ENCODE peak calls at places on chromosomes 13 and 19, in nine cellular contexts. I is thyroid gland, N is heart left ventricle, Y is AG04450, J is choroid plexus epithelial cell, L is A673, P is dorsolateral prefrontal cortex, O is lower leg skin, E is ascending aorta. Q is an unnamed sample.

GRCh38 chr19:38617764-38618589 is at the start of gene MAP4K1:
- DNase-seq in I (peak; percentile 39), N (peak; percentile 57), Y (no peak), J (no peak), L (no peak), P (no peak), O (peak; percentile 90), E (peak; percentile 67), Q (no peak)

GRCh38 chr13:94825507-94825906 is 113.2 kb upstream of the SOX21 start:
- DNase-seq in I (peak; percentile 13), N (peak; percentile 57), Y (no peak), J (peak; percentile 75), L (peak; percentile 79), P (no peak), O (no peak), E (no peak), Q (peak; percentile 37)

GRCh38 chr13:26656919-26657318 is 99.4 kb downstream of the WASF3 start:
- DNase-seq in I (peak; percentile 58), N (no peak), Y (peak; percentile 68), J (peak; percentile 70), L (peak; percentile 22), P (no peak), O (no peak), E (no peak), Q (no peak)

GRCh38 chr13:47019977-47020376 is 123.1 kb upstream of the HTR2A start:
- DNase-seq in I (no peak), N (no peak), Y (no peak), J (no peak), L (no peak), P (no peak), O (no peak), E (no peak), Q (no peak)

GRCh38 chr19:51458051-51458645 is at the start of gene SIGLEC8:
- DNase-seq in I (no peak), N (no peak), Y (no peak), J (no peak), L (no peak), P (no peak), O (peak; percentile 81), E (peak; percentile 44), Q (no peak)

GRCh38 chr19:48085904-48086864 is 24.4 kb downstream of the PLA2G4C start:
- DNase-seq in I (no peak), N (no peak), Y (no peak), J (no peak), L (no peak), P (no peak), O (no peak), E (no peak), Q (no peak)

GRCh38 chr19:1057185-1057857 is 9.6 kb upstream of the ARHGAP45 start:
- DNase-seq in I (no peak), N (no peak), Y (no peak), J (peak; percentile 70), L (no peak), P (no peak), O (no peak), E (no peak), Q (no peak)

GRCh38 chr19:19627716-19628498 is at the start of gene LPAR2:
- DNase-seq in I (peak; percentile 75), N (no peak), Y (no peak), J (no peak), L (peak; percentile 55), P (no peak), O (no peak), E (no peak), Q (no peak)

GRCh38 chr13:40961224-40961623 is 57.9 kb downstream of the ELF1 start:
- DNase-seq in I (no peak), N (no peak), Y (no peak), J (no peak), L (no peak), P (no peak), O (no peak), E (no peak), Q (no peak)

GRCh38 chr13:37627428-37627827 is 28.9 kb upstream of the POSTN start:
- DNase-seq in I (no peak), N (no peak), Y (no peak), J (no peak), L (no peak), P (no peak), O (no peak), E (no peak), Q (no peak)

GRCh38 chr13:98290261-98290660 is 113.2 kb upstream of the RNF113B start:
- DNase-seq in I (no peak), N (no peak), Y (no peak), J (no peak), L (no peak), P (no peak), O (no peak), E (no peak), Q (no peak)

GRCh38 chr13:37386276-37386675 is 212.3 kb downstream of the POSTN start:
- DNase-seq in I (no peak), N (no peak), Y (no peak), J (no peak), L (no peak), P (no peak), O (no peak), E (no peak), Q (no peak)

GRCh38 chr13:28754698-28755545 is 36.2 kb upstream of the SLC46A3 start:
- DNase-seq in I (no peak), N (peak; percentile 52), Y (no peak), J (peak; percentile 84), L (peak; percentile 41), P (no peak), O (no peak), E (no peak), Q (no peak)
- TF ChIP-seq CTCF in I (no peak), N (peak; percentile 46), Y (no peak), J (peak; percentile 56), L (no peak), P (no peak), O (no peak), E (no peak), Q (no peak)

GRCh38 chr19:46489445-46490272 is 6.0 kb downstream of the PNMA8B start:
- DNase-seq in I (no peak), N (peak; percentile 57), Y (no peak), J (peak; percentile 76), L (no peak), P (peak; percentile 54), O (peak; percentile 91), E (peak; percentile 83), Q (peak; percentile 33)
- TF ChIP-seq CTCF in I (no peak), N (peak; percentile 35), Y (peak; percentile 37), J (peak; percentile 46), L (peak; percentile 33), P (peak; percentile 49), O (no peak), E (peak; percentile 37), Q (peak; percentile 57)

DNA sequence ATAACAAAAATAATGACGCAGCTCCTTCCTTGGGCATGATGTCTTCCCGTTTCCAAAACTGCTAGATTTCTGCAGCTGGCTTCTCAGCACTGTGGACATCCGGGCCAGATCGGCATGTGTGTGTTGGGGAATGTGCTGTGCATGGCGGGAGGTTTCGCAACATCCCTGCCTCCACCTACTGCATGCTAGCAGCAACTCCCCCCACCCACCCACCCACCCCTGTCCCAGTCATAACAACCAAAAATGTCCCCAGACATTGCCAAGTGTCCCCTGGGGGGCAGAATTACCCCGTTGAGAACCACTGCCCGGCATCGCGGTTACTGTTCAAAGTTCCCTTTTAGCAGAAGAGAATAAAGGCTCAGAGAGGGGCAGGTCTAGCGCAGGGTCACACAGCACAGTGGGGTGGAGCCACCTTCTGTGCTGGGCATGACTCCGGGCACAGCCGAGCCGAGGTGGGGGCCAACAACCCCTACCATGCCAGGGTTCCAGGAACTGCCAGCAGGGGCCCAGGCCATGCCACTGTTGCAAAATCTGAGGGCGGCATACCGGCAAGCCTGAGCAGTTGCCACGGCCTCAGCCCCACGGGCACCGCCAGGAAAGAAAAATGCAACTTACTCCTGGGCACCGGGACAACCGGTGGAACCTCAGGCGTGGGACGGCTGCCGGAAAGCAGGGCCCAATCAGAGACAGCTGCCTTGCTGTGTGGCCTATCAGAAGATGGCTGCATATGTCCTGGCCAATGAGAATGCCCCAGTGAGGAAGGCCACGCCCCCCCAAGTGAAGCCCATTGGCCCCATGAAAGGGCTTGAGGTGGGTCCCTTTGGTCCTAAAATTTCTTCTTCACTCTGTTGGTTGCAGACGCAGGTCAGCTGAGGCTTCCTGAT is 22.5 kb upstream of the NFIC start:
- DNase-seq in I (peak; percentile 71), N (peak; percentile 81), Y (no peak), J (peak; percentile 89), L (peak; percentile 93), P (peak; percentile 57), O (peak; percentile 98), E (peak; percentile 95), Q (peak; percentile 90)
- TF ChIP-seq CTCF in I (no peak), N (no peak), Y (peak; percentile 7), J (no peak), L (no peak), P (peak; percentile 35), O (no peak), E (peak; percentile 34), Q (no peak)

DNA sequence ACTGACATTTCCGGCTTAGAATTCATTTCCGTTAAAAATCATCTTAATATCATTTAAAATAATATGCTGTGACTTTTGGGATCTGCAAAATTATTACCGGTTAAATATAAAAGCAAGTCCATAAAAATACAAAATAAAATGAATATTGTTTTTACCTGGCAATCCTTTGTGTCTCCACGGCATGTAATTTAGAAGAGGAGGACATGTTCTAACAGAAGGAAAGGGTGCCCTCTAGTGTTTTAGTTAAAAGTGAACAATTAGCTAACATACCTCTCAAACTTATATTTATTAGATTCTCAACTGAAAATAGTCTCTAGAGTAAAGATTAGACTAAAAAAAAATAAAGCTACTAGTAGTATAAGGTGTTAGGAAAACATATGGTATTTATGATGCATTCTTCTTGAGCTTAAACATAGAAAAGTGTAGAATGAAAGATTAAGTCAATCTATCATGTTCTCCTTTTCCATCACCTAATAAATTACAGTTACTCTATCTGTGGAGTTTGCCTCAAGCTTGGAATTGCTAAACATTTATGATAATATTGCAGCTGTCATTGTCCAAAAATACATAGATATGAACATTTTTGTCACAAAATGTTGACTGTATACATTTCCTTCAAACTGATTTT is 676.7 kb upstream of the SPRY2 start:
- DNase-seq in I (no peak), N (no peak), Y (no peak), J (peak; percentile 76), L (peak; percentile 62), P (no peak), O (no peak), E (no peak), Q (no peak)
- TF ChIP-seq CTCF in I (no peak), N (peak; percentile 70), Y (peak; percentile 51), J (peak; percentile 61), L (peak; percentile 72), P (peak; percentile 73), O (no peak), E (peak; percentile 29), Q (peak; percentile 50)

DNA sequence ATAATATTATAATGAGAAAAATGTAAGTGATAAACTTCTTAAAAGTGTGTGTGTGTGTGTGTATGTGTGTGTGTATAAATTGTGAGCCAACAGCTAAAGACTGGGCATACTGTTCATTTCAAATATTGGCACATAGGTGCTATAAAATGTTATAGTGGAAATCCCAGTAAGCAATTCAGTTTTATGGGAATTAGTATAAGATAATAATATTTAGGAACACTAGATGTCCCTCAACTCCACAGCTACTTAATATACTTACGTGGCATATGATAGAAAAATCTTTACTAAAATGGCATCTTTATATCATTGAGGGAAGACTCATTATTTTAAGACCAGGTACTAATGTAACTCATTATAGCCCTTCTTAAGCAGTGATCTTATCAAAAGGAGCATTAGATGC is 266.3 kb downstream of the MAB21L1 start:
- DNase-seq in I (no peak), N (no peak), Y (no peak), J (peak; percentile 33), L (no peak), P (no peak), O (no peak), E (no peak), Q (no peak)
- TF ChIP-seq CTCF in I (no peak), N (peak; percentile 26), Y (no peak), J (no peak), L (no peak), P (peak; percentile 23), O (no peak), E (no peak), Q (no peak)